ENCODE peak calls at places on chromosome 11, in six cellular contexts. N is uterus, A is HS-5, M is myocyte, Q is HS-27A, R is mucosa of descending colon. K is an unnamed sample.

GRCh38 chr11:21411114-21411513 is 741.7 kb downstream of the NELL1 start:
- DNase-seq in Q (no peak), R (no peak), A (no peak), N (no peak), M (no peak), K (peak)

GRCh38 chr11:121341609-121342008 is 49.0 kb downstream of the SC5D start:
- DNase-seq in N (no peak), M (no peak), A (no peak), Q (no peak), R (no peak), K (no peak)

GRCh38 chr11:119389611-119390254 is 8.2 kb upstream of the USP2 start:
- DNase-seq in N (no peak), Q (no peak), R (no peak), M (no peak), A (no peak), K (no peak)

GRCh38 chr11:766941-767210 is 10.4 kb downstream of the GATD1 start:
- DNase-seq in N (no peak), Q (no peak), A (no peak), R (no peak), M (no peak), K (no peak)

GRCh38 chr11:112826788-112827187 is 134.4 kb upstream of the NCAM1 start:
- DNase-seq in Q (no peak), N (no peak), A (no peak), R (no peak), M (peak), K (no peak)

GRCh38 chr11:20360650-20361049 is 2.9 kb upstream of the HTATIP2 start:
- DNase-seq in Q (no peak), R (no peak), M (no peak), N (no peak), A (no peak), K (peak)

GRCh38 chr11:64687204-64687603 is 35.8 kb downstream of the NRXN2 start:
- DNase-seq in M (peak), R (no peak), Q (no peak), N (no peak), A (no peak), K (no peak)

GRCh38 chr11:7307836-7308235 is 56.1 kb downstream of the SYT9 start:
- DNase-seq in N (no peak), Q (no peak), M (no peak), A (no peak), R (no peak), K (no peak)

GRCh38 chr11:134646561-134646960 is 234.5 kb upstream of the B3GAT1 start:
- DNase-seq in R (no peak), A (no peak), M (no peak), Q (no peak), N (no peak), K (no peak)

GRCh38 chr11:16611395-16612233 is 126.8 kb upstream of the C11orf58 start:
- DNase-seq in R (peak), N (no peak), A (no peak), Q (no peak), M (no peak), K (no peak)

GRCh38 chr11:1342946-1343345 is 33.5 kb upstream of the TOLLIP start:
- DNase-seq in Q (no peak), A (no peak), R (no peak), N (no peak), M (no peak), K (no peak)

GRCh38 chr11:4559527-4560440 is 14.8 kb downstream of the OR52M1 start:
- DNase-seq in Q (no peak), M (no peak), A (no peak), R (no peak), N (no peak), K (no peak)

GRCh38 chr11:111807098-111807497 is 40.9 kb upstream of the PPP2R1B start:
- DNase-seq in R (no peak), N (no peak), A (no peak), Q (no peak), M (peak), K (no peak)

GRCh38 chr11:16739326-16739875 is 954 bp downstream of the C11orf58 start:
- DNase-seq in M (no peak), R (no peak), A (peak), N (no peak), Q (no peak), K (no peak)

GRCh38 chr11:117841582-117842031 is 17.1 kb upstream of the FXYD2 start:
- DNase-seq in A (no peak), M (no peak), Q (no peak), R (no peak), N (no peak), K (no peak)

GRCh38 chr11:16881074-16881709 is 133.0 kb downstream of the PLEKHA7 start:
- DNase-seq in A (no peak), N (no peak), M (peak), Q (no peak), R (no peak), K (peak)

GRCh38 chr11:29627541-29627940 is 389.3 kb downstream of the KCNA4 start:
- DNase-seq in M (no peak), N (no peak), A (no peak), R (no peak), Q (no peak), K (no peak)

GRCh38 chr11:61962213-61963015 is 5.0 kb downstream of the FTH1 start:
- DNase-seq in Q (no peak), N (no peak), A (no peak), R (no peak), M (peak), K (no peak)

GRCh38 chr11:109347304-109347703 is 74.7 kb upstream of the C11orf87 start:
- DNase-seq in Q (no peak), A (no peak), M (no peak), R (no peak), N (no peak), K (no peak)

GRCh38 chr11:32861850-32862577 is 30.6 kb upstream of the QSER1 start:
- DNase-seq in R (no peak), Q (no peak), M (no peak), N (no peak), A (no peak), K (no peak)

GRCh38 chr11:30511408-30511807 is 74.7 kb downstream of the MPPED2 start:
- DNase-seq in R (no peak), Q (no peak), A (no peak), N (no peak), M (no peak), K (no peak)

GRCh38 chr11:62948765-62949320 is 27.7 kb upstream of the CHRM1 start:
- DNase-seq in Q (no peak), A (no peak), R (no peak), M (no peak), N (no peak), K (no peak)

GRCh38 chr11:67507242-67507890 is 596 bp downstream of the CDK2AP2 start:
- DNase-seq in M (no peak), N (no peak), R (no peak), A (no peak), Q (peak), K (no peak)

GRCh38 chr11:58027341-58027740 is 3.4 kb upstream of the OR6Q1 start:
- DNase-seq in N (no peak), R (no peak), A (peak), M (no peak), Q (no peak), K (no peak)

GRCh38 chr11:63998558-63999348 is 12.5 kb downstream of the OTUB1 start:
- DNase-seq in Q (no peak), M (no peak), A (no peak), N (no peak), R (peak), K (no peak)

GRCh38 chr11:15166204-15166603 is 51.5 kb downstream of the INSC start:
- DNase-seq in M (no peak), R (no peak), A (no peak), N (no peak), Q (no peak), K (no peak)

GRCh38 chr11:19201737-19202605 is at the start of gene CSRP3:
- DNase-seq in M (peak), Q (no peak), A (no peak), N (no peak), R (no peak), K (peak)

GRCh38 chr11:130071211-130071712 is 1.6 kb downstream of the APLP2 start:
- DNase-seq in M (no peak), R (no peak), A (no peak), Q (no peak), N (no peak), K (no peak)

GRCh38 chr11:14357843-14358728 is 897 bp downstream of the RRAS2 start:
- DNase-seq in N (peak), M (peak), R (peak), Q (no peak), A (no peak), K (peak)

GRCh38 chr11:120180571-120181445 is 30.0 kb upstream of the OAF start:
- DNase-seq in A (no peak), Q (no peak), N (peak), R (no peak), M (no peak), K (peak)

K was measured in HT1080.